ENCODE peak calls at places on chromosomes 4 and X, in eight cellular contexts. One of them, this sample, is unnamed.
A peak's percentile ranks its signal among the peaks of the same experiment; 100 is the strongest.

GRCh38 chr4:65227628-65228027 is 442.7 kb downstream of the EPHA5 start:
- DNase-seq in mammary epithelial cell: no peak
- DNase-seq in sigmoid colon: no peak
- DNase-seq in thoracic aorta: no peak
- DNase-seq in fibroblast of lung: no peak
- DNase-seq in transverse colon: no peak
- DNase-seq in heart right ventricle: no peak
- DNase-seq in right atrium auricular region: no peak
- DNase-seq in this sample: no peak

GRCh38 chr4:80058740-80059139 is 14.3 kb downstream of the ANTXR2 start:
- DNase-seq in right atrium auricular region: no peak
- DNase-seq in heart right ventricle: no peak
- DNase-seq in fibroblast of lung: peak; percentile 11
- DNase-seq in thoracic aorta: no peak
- DNase-seq in transverse colon: no peak
- DNase-seq in sigmoid colon: no peak
- DNase-seq in mammary epithelial cell: no peak
- DNase-seq in this sample: no peak

GRCh38 chr4:86291180-86291579 is 68.7 kb downstream of the MAPK10 start:
- DNase-seq in thoracic aorta: no peak
- DNase-seq in sigmoid colon: no peak
- DNase-seq in fibroblast of lung: no peak
- DNase-seq in right atrium auricular region: no peak
- DNase-seq in mammary epithelial cell: no peak
- DNase-seq in transverse colon: no peak
- DNase-seq in heart right ventricle: no peak
- DNase-seq in this sample: no peak

GRCh38 chrX:47619486-47620302 is at the start of gene SYN1:
- DNase-seq in right atrium auricular region: peak; percentile 73
- DNase-seq in fibroblast of lung: peak; percentile 79
- DNase-seq in mammary epithelial cell: peak; percentile 56
- DNase-seq in transverse colon: peak; percentile 74
- DNase-seq in thoracic aorta: no peak
- DNase-seq in heart right ventricle: peak; percentile 79
- DNase-seq in sigmoid colon: peak; percentile 86
- DNase-seq in this sample: peak; percentile 89

GRCh38 chrX:25049347-25049746 is 33.6 kb upstream of the ARX start:
- DNase-seq in right atrium auricular region: no peak
- DNase-seq in sigmoid colon: no peak
- DNase-seq in heart right ventricle: no peak
- DNase-seq in thoracic aorta: no peak
- DNase-seq in fibroblast of lung: peak; percentile 24
- DNase-seq in mammary epithelial cell: peak; percentile 2
- DNase-seq in transverse colon: no peak
- DNase-seq in this sample: no peak

GRCh38 chr4:173288698-173289350 is 45.3 kb downstream of the HMGB2 start:
- DNase-seq in right atrium auricular region: no peak
- DNase-seq in transverse colon: no peak
- DNase-seq in sigmoid colon: no peak
- DNase-seq in thoracic aorta: no peak
- DNase-seq in fibroblast of lung: no peak
- DNase-seq in heart right ventricle: no peak
- DNase-seq in mammary epithelial cell: peak; percentile 39
- DNase-seq in this sample: no peak

GRCh38 chr4:169823685-169824084 is 65.9 kb upstream of the HPF1 start:
- DNase-seq in sigmoid colon: no peak
- DNase-seq in right atrium auricular region: no peak
- DNase-seq in transverse colon: peak; percentile 13
- DNase-seq in heart right ventricle: peak; percentile 47
- DNase-seq in thoracic aorta: no peak
- DNase-seq in mammary epithelial cell: peak; percentile 61
- DNase-seq in fibroblast of lung: peak; percentile 54
- DNase-seq in this sample: peak; percentile 52

GRCh38 chr4:16250665-16251365 is 24.5 kb upstream of the TAPT1 start:
- DNase-seq in thoracic aorta: no peak
- DNase-seq in fibroblast of lung: no peak
- DNase-seq in right atrium auricular region: no peak
- DNase-seq in transverse colon: no peak
- DNase-seq in sigmoid colon: no peak
- DNase-seq in heart right ventricle: no peak
- DNase-seq in mammary epithelial cell: no peak
- DNase-seq in this sample: no peak

GRCh38 chr4:165330666-165331065 is 3.2 kb downstream of the MSMO1 start:
- DNase-seq in fibroblast of lung: no peak
- DNase-seq in transverse colon: no peak
- DNase-seq in thoracic aorta: no peak
- DNase-seq in mammary epithelial cell: no peak
- DNase-seq in heart right ventricle: no peak
- DNase-seq in sigmoid colon: no peak
- DNase-seq in right atrium auricular region: no peak
- DNase-seq in this sample: no peak

GRCh38 chr4:125140966-125141495 is 173.7 kb upstream of the FAT4 start:
- DNase-seq in fibroblast of lung: peak; percentile 19
- DNase-seq in transverse colon: no peak
- DNase-seq in thoracic aorta: no peak
- DNase-seq in mammary epithelial cell: peak; percentile 45
- DNase-seq in sigmoid colon: no peak
- DNase-seq in right atrium auricular region: no peak
- DNase-seq in heart right ventricle: no peak
- DNase-seq in this sample: no peak

GRCh38 chrX:129840334-129840733 is 3.4 kb downstream of the ZDHHC9 start:
- DNase-seq in thoracic aorta: no peak
- DNase-seq in sigmoid colon: no peak
- DNase-seq in transverse colon: no peak
- DNase-seq in heart right ventricle: no peak
- DNase-seq in fibroblast of lung: peak; percentile 46
- DNase-seq in mammary epithelial cell: no peak
- DNase-seq in right atrium auricular region: no peak
- DNase-seq in this sample: no peak

DNA sequence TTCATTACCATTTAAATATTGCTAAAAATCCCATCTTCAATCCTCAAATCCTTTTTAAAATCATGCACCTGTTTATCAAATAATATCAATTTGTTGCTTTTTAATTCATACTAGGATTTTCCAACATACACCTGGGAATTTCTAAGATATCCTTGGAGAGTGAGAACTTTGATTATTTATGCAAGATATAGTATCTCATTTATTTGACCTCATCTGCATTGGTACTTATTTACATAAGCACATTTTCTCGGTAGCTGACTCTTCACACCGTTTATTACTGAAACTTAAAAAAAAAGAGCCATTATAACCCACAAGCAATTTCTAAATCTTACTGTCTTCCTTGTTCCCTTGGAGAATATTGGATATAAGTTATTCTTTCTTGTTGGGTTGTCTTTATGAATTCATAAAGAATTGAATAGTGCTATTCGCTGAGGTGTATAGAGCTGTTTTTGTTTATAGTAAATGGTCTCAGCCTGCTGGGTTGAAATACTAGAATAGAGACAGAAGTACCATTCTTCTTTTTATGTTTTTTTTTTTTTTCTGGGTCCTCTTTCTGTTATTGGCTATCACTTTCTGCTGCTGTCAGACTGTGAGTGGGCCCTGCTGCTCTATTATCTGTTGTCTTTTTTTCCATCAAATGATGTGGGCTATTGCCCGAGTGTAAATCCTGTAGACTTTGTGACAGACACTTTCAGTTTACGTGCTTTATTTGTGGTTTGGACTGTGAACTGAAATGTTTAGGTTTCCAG is 2.9 kb downstream of the UGT8 start:
- DNase-seq in fibroblast of lung: no peak
- DNase-seq in heart right ventricle: no peak
- DNase-seq in mammary epithelial cell: no peak
- DNase-seq in thoracic aorta: no peak
- DNase-seq in transverse colon: no peak
- DNase-seq in right atrium auricular region: no peak
- DNase-seq in sigmoid colon: no peak
- DNase-seq in this sample: no peak
- H3K4me1 ChIP-seq in fibroblast of lung: no peaks in the 10 kb centered on the region
- H3K4me1 ChIP-seq in heart right ventricle: peaks cover 13% of the 10 kb centered on the region
- H3K4me1 ChIP-seq in mammary epithelial cell: peaks cover 13% of the 10 kb centered on the region
- H3K4me1 ChIP-seq in thoracic aorta: peaks cover 5% of the 10 kb centered on the region
- H3K4me1 ChIP-seq in transverse colon: peaks cover 54% of the 10 kb centered on the region
- H3K4me1 ChIP-seq in right atrium auricular region: peaks cover 23% of the 10 kb centered on the region
- H3K4me1 ChIP-seq in sigmoid colon: peaks cover 5% of the 10 kb centered on the region
- H3K4me1 ChIP-seq in this sample: peaks cover 4% of the 10 kb centered on the region

DNA sequence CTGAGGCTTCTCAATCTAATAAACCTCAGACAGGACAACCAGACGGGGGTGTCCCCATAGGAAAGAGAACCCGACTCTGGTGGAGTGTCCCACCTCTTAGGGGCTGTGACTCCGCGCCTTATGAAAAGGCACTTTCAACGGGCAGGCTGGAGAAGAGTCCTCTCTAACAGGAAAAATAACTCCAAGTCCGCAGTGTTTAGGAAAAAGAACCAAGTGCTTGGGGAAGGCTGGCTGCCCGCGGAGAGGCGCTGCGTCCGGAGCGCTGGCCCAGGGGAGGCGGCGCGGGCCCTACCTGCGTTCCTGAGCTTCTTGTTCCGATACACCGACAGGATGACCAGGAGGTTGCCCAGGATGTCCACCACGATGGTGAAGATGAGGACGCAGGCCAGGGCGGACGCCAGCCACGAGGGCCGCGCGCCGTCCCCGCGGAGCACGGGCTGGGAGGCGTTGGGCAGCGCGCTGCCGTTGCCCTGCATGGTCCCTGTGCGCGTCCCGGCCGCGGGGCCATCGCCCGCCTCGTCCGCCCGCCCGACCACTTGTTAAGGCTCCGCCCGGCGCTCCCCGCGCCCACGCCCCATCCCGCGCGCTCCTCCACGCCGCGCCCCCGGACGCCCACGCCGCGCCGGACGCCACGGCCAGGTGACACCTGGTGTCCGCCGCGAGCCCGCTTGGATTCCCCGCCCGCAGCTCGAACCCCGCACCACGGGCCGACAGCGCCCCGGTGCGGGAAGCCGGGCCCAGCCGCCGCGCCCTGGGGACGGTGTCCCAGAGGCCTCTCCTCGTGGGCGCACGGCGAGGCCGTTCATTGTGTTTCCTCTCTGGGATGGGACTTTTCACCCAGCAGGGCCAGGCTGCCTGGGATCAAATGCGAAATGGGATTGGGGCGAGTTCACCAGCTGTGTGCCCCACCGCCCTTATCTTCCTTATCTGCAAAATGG is at the start of gene MTNR1A:
- DNase-seq in transverse colon: peak; percentile 63
- DNase-seq in mammary epithelial cell: no peak
- DNase-seq in sigmoid colon: no peak
- DNase-seq in thoracic aorta: no peak
- DNase-seq in right atrium auricular region: no peak
- DNase-seq in fibroblast of lung: peak; percentile 14
- DNase-seq in heart right ventricle: no peak
- DNase-seq in this sample: peak; percentile 40
- TF ChIP-seq CTCF in transverse colon: peak; percentile 19
- TF ChIP-seq CTCF in mammary epithelial cell: no peak
- TF ChIP-seq CTCF in sigmoid colon: no peak
- TF ChIP-seq CTCF in thoracic aorta: no peak
- TF ChIP-seq CTCF in right atrium auricular region: no peak
- TF ChIP-seq CTCF in fibroblast of lung: no peak
- TF ChIP-seq CTCF in heart right ventricle: no peak
- TF ChIP-seq CTCF in this sample: no peak

GRCh38 chr4:2416564-2417195 is 1.8 kb downstream of the ZFYVE28 start:
- DNase-seq in sigmoid colon: no peak
- DNase-seq in transverse colon: peak; percentile 68
- DNase-seq in mammary epithelial cell: no peak
- DNase-seq in fibroblast of lung: no peak
- DNase-seq in heart right ventricle: no peak
- DNase-seq in thoracic aorta: no peak
- DNase-seq in right atrium auricular region: no peak
- DNase-seq in this sample: peak; percentile 52

GRCh38 chr4:2415213-2415612 is 3.2 kb downstream of the ZFYVE28 start:
- DNase-seq in sigmoid colon: no peak
- DNase-seq in thoracic aorta: no peak
- DNase-seq in mammary epithelial cell: no peak
- DNase-seq in fibroblast of lung: no peak
- DNase-seq in right atrium auricular region: no peak
- DNase-seq in heart right ventricle: no peak
- DNase-seq in transverse colon: no peak
- DNase-seq in this sample: no peak

GRCh38 chr4:2417196-2417764 is 1.2 kb downstream of the ZFYVE28 start:
- DNase-seq in thoracic aorta: no peak
- DNase-seq in fibroblast of lung: no peak
- DNase-seq in sigmoid colon: no peak
- DNase-seq in heart right ventricle: no peak
- DNase-seq in transverse colon: no peak
- DNase-seq in mammary epithelial cell: no peak
- DNase-seq in right atrium auricular region: no peak
- DNase-seq in this sample: no peak

GRCh38 chr4:2417765-2418651 is at the start of gene ZFYVE28:
- DNase-seq in heart right ventricle: no peak
- DNase-seq in transverse colon: no peak
- DNase-seq in sigmoid colon: no peak
- DNase-seq in mammary epithelial cell: peak; percentile 23
- DNase-seq in fibroblast of lung: no peak
- DNase-seq in right atrium auricular region: no peak
- DNase-seq in thoracic aorta: no peak
- DNase-seq in this sample: no peak

GRCh38 chr4:2415881-2416563 is 2.4 kb downstream of the ZFYVE28 start:
- DNase-seq in fibroblast of lung: no peak
- DNase-seq in transverse colon: no peak
- DNase-seq in sigmoid colon: no peak
- DNase-seq in thoracic aorta: no peak
- DNase-seq in mammary epithelial cell: no peak
- DNase-seq in right atrium auricular region: no peak
- DNase-seq in heart right ventricle: no peak
- DNase-seq in this sample: no peak
- H3K27me3 ChIP-seq in fibroblast of lung: peaks cover 17% of the 10 kb centered on the region
- H3K27me3 ChIP-seq in transverse colon: peaks cover 28% of the 10 kb centered on the region
- H3K27me3 ChIP-seq in sigmoid colon: peaks cover 56% of the 10 kb centered on the region
- H3K27me3 ChIP-seq in thoracic aorta: no peaks in the 10 kb centered on the region
- H3K27me3 ChIP-seq in mammary epithelial cell: peaks cover 39% of the 10 kb centered on the region
- H3K27me3 ChIP-seq in right atrium auricular region: no peaks in the 10 kb centered on the region
- H3K27me3 ChIP-seq in heart right ventricle: no peaks in the 10 kb centered on the region
- H3K27me3 ChIP-seq in this sample: no peaks in the 10 kb centered on the region

GRCh38 chr4:2256781-2257191 is 5.1 kb downstream of the MXD4 start:
- DNase-seq in sigmoid colon: peak; percentile 81
- DNase-seq in thoracic aorta: peak; percentile 37
- DNase-seq in heart right ventricle: peak; percentile 25
- DNase-seq in right atrium auricular region: peak; percentile 68
- DNase-seq in fibroblast of lung: no peak
- DNase-seq in transverse colon: peak; percentile 19
- DNase-seq in mammary epithelial cell: no peak
- DNase-seq in this sample: peak; percentile 61
- H3K4me1 ChIP-seq in sigmoid colon: peaks cover 62% of the 10 kb centered on the region
- H3K4me1 ChIP-seq in thoracic aorta: peaks cover 77% of the 10 kb centered on the region
- H3K4me1 ChIP-seq in heart right ventricle: peaks cover 76% of the 10 kb centered on the region
- H3K4me1 ChIP-seq in right atrium auricular region: peaks cover 75% of the 10 kb centered on the region
- H3K4me1 ChIP-seq in fibroblast of lung: peaks cover 11% of the 10 kb centered on the region
- H3K4me1 ChIP-seq in transverse colon: peaks cover 61% of the 10 kb centered on the region
- H3K4me1 ChIP-seq in mammary epithelial cell: peaks cover 29% of the 10 kb centered on the region
- H3K4me1 ChIP-seq in this sample: peaks cover 66% of the 10 kb centered on the region

This sample was measured in testis.